ENCODE peak calls at places on chromosomes 11 and 22, in nine cellular contexts. V is OCI-LY7; Z is fibroblast of lung; T is NCI-H460; C is NCI-H1105; K is Daoy; H is stimulated activated CD4-positive, alpha-beta T cell treated with anti-CD3 and anti-CD28 coated beads, Interleukin-2, amount 100 ng/mL, for 24 hours; W is astrocyte of the cerebellum; R is activated CD4-positive, CD25-positive, alpha-beta regulatory T cell treated with anti-CD3 and anti-CD28 coated beads, Interleukin-2, amount 50 U/mL, for 72 hours. A is an unnamed sample.
A peak's percentile ranks its signal among the peaks of the same experiment; 100 is the strongest.

GRCh38 chr11:69358398-69359080 is 64.6 kb downstream of the MYEOV start:
- DNase-seq in V (no peak), Z (no peak), T (no peak), C (no peak), K (no peak), H (peak; percentile 14), W (no peak), R (no peak), A (no peak)

GRCh38 chr11:72741849-72742521 is 10.2 kb downstream of the ARAP1 start:
- DNase-seq in V (no peak), Z (no peak), T (no peak), C (no peak), K (no peak), H (no peak), W (no peak), R (no peak), A (no peak)

GRCh38 chr11:112057170-112057569 is 16.6 kb downstream of the PIH1D2 start:
- DNase-seq in V (no peak), Z (no peak), T (no peak), C (no peak), K (no peak), H (no peak), W (no peak), R (no peak), A (no peak)

GRCh38 chr11:6443269-6444003 is 2.6 kb upstream of the HPX start:
- DNase-seq in V (peak; percentile 77), Z (peak; percentile 45), T (peak; percentile 26), C (peak; percentile 29), K (peak; percentile 42), H (peak; percentile 58), W (peak; percentile 18), R (peak; percentile 61), A (peak; percentile 56)

GRCh38 chr11:14110629-14111028 is 148.1 kb downstream of the SPON1 start:
- DNase-seq in V (no peak), Z (no peak), T (no peak), C (no peak), K (no peak), H (no peak), W (no peak), R (no peak), A (no peak)

GRCh38 chr11:24886880-24887619 is 390.2 kb downstream of the LUZP2 start:
- DNase-seq in V (no peak), Z (no peak), T (no peak), C (no peak), K (no peak), H (no peak), W (no peak), R (no peak), A (no peak)

GRCh38 chr11:12276356-12276755 is 101.0 kb upstream of the PARVA start:
- DNase-seq in V (no peak), Z (no peak), T (no peak), C (peak; percentile 94), K (no peak), H (no peak), W (no peak), R (no peak), A (no peak)

GRCh38 chr11:69122642-69123431 is 32.9 kb upstream of the SMIM38 start:
- DNase-seq in V (no peak), Z (peak; percentile 84), T (peak; percentile 81), C (no peak), K (peak; percentile 95), H (peak; percentile 79), W (peak; percentile 55), R (no peak), A (peak; percentile 69)

GRCh38 chr11:35227551-35228341 is 88.8 kb downstream of the CD44 start:
- DNase-seq in V (no peak), Z (no peak), T (no peak), C (no peak), K (no peak), H (no peak), W (no peak), R (no peak), A (no peak)

GRCh38 chr11:100961633-100962032 is 168.0 kb downstream of the PGR start:
- DNase-seq in V (no peak), Z (peak; percentile 10), T (no peak), C (no peak), K (peak; percentile 7), H (no peak), W (no peak), R (no peak), A (no peak)

GRCh38 chr22:28894320-28894719 is 10.9 kb downstream of the ZNRF3 start:
- DNase-seq in V (no peak), Z (no peak), T (no peak), C (no peak), K (no peak), H (no peak), W (no peak), R (no peak), A (no peak)

GRCh38 chr22:46390652-46391301 is 55.3 kb downstream of the TRMU start:
- DNase-seq in V (no peak), Z (peak; percentile 24), T (no peak), C (no peak), K (peak; percentile 35), H (no peak), W (no peak), R (no peak), A (peak; percentile 14)

GRCh38 chr11:62709262-62710000 is 2.0 kb downstream of the GNG3 start:
- DNase-seq in V (peak; percentile 91), Z (peak; percentile 97), T (peak; percentile 95), C (peak; percentile 99), K (peak; percentile 97), H (peak; percentile 95), W (peak; percentile 97), R (peak; percentile 86), A (peak; percentile 98)

GRCh38 chr11:57562596-57562995 is 4.9 kb downstream of the UBE2L6 start:
- DNase-seq in V (no peak), Z (no peak), T (no peak), C (no peak), K (no peak), H (no peak), W (no peak), R (no peak), A (no peak)